ENCODE peak calls at places on chromosomes 11 and 22, in seven cellular contexts. G is GM20000; V is lung; C is germinal center; E is pancreas; B is activated CD4-positive, CD25-positive, alpha-beta regulatory T cell treated with anti-CD3 and anti-CD28 coated beads, Interleukin-2, amount 50 U/mL, for 16 hours; T is colonic mucosa. Z is an unnamed sample.
A peak's percentile ranks its signal among the peaks of the same experiment; 100 is the strongest.

GRCh38 chr22:36922097-36922608 is 8.7 kb downstream of the CSF2RB start:
- DNase-seq in B (no peak), V (no peak), E (no peak), T (no peak), G (no peak), C (no peak), Z (peak; percentile 36)

GRCh38 chr11:73252577-73253191 is 19.5 kb upstream of the P2RY6 start:
- DNase-seq in B (no peak), C (no peak), G (no peak), V (no peak), T (no peak), E (no peak), Z (no peak)

GRCh38 chr11:39741066-39741465 is 1718.4 kb downstream of the LRRC4C start:
- DNase-seq in E (no peak), V (no peak), G (no peak), C (no peak), T (no peak), B (no peak), Z (no peak)

GRCh38 chr11:27108809-27109208 is 68.2 kb downstream of the BBOX1 start:
- DNase-seq in E (no peak), C (no peak), G (no peak), V (no peak), B (no peak), T (no peak), Z (no peak)

GRCh38 chr11:1946812-1947480 is at the start of gene MRPL23:
- DNase-seq in E (no peak), T (no peak), V (no peak), B (no peak), G (no peak), C (no peak), Z (no peak)

GRCh38 chr11:44766972-44767278 is 40.2 kb downstream of the TSPAN18 start:
- DNase-seq in V (no peak), B (no peak), C (no peak), G (no peak), E (no peak), T (no peak), Z (peak; percentile 60)

GRCh38 chr11:60059052-60059451 is 2.6 kb downstream of the MS4A3 start:
- DNase-seq in E (no peak), G (no peak), V (no peak), T (no peak), B (no peak), C (no peak), Z (no peak)

GRCh38 chr11:24567380-24567779 is 70.5 kb downstream of the LUZP2 start:
- DNase-seq in T (no peak), B (no peak), G (no peak), V (no peak), E (no peak), C (no peak), Z (no peak)

GRCh38 chr11:88439356-88439755 is 101.8 kb upstream of the CTSC start:
- DNase-seq in V (no peak), C (no peak), G (no peak), B (no peak), T (no peak), E (no peak), Z (no peak)

GRCh38 chr11:80958414-80958813 is 1517.6 kb upstream of the TENM4 start:
- DNase-seq in E (no peak), C (no peak), B (no peak), T (no peak), V (no peak), G (no peak), Z (no peak)

GRCh38 chr11:67105964-67106363 is 13.1 kb upstream of the KDM2A start:
- DNase-seq in T (no peak), V (no peak), E (no peak), C (no peak), G (no peak), B (no peak), Z (no peak)

GRCh38 chr11:10673476-10674062 is 20.0 kb downstream of the IRAG1 start:
- DNase-seq in V (no peak), C (no peak), T (no peak), E (no peak), G (no peak), B (no peak), Z (no peak)

GRCh38 chr11:72015511-72016061 is 16.9 kb downstream of the IL18BP start:
- DNase-seq in T (no peak), G (no peak), V (no peak), E (no peak), B (no peak), C (no peak), Z (no peak)

GRCh38 chr11:134612416-134613030 is 200.5 kb upstream of the B3GAT1 start:
- DNase-seq in B (no peak), T (no peak), G (no peak), E (no peak), C (no peak), V (no peak), Z (peak; percentile 28)

GRCh38 chr22:30875481-30876215 is 92.9 kb downstream of the MORC2 start:
- DNase-seq in E (no peak), V (no peak), B (no peak), G (no peak), C (no peak), T (no peak), Z (no peak)

GRCh38 chr11:106998126-106998525 is 20.1 kb downstream of the GUCY1A2 start:
- DNase-seq in V (no peak), C (no peak), T (no peak), E (no peak), B (no peak), G (no peak), Z (no peak)

GRCh38 chr11:82701847-82702520 is 31.7 kb downstream of the FAM181B start:
- DNase-seq in T (peak; percentile 22), E (no peak), C (peak; percentile 25), G (peak; percentile 44), B (no peak), V (no peak), Z (no peak)

GRCh38 chr22:49765951-49766350 is 61.7 kb downstream of the BRD1 start:
- DNase-seq in C (no peak), G (no peak), B (no peak), E (no peak), T (no peak), V (no peak), Z (no peak)

GRCh38 chr11:117535870-117536411 is 208.3 kb downstream of the CEP164 start:
- DNase-seq in T (no peak), G (no peak), E (no peak), V (no peak), B (no peak), C (no peak), Z (no peak)

GRCh38 chr22:41947181-41948080 is 479 bp upstream of the CENPM start:
- DNase-seq in E (no peak), B (no peak), G (no peak), T (no peak), V (no peak), C (no peak), Z (no peak)

GRCh38 chr22:37581534-37581933 is 1.6 kb upstream of the LGALS2 start:
- DNase-seq in C (no peak), T (peak; percentile 81), B (no peak), E (peak; percentile 89), V (peak; percentile 62), G (no peak), Z (no peak)

GRCh38 chr11:65160643-65161042 is 9.4 kb upstream of the SPDYC start:
- DNase-seq in G (no peak), B (no peak), V (no peak), T (no peak), C (no peak), E (no peak), Z (no peak)

GRCh38 chr11:73263640-73264039 is 8.5 kb upstream of the P2RY6 start:
- DNase-seq in E (no peak), B (no peak), V (no peak), C (no peak), G (no peak), T (no peak), Z (peak; percentile 5)

GRCh38 chr11:115759622-115760527 is 255.7 kb upstream of the CADM1 start:
- DNase-seq in C (no peak), T (no peak), B (no peak), V (no peak), E (no peak), G (no peak), Z (no peak)

GRCh38 chr11:95512177-95512576 is 277.4 kb downstream of the FAM76B start:
- DNase-seq in C (no peak), G (no peak), E (no peak), T (peak; percentile 25), B (no peak), V (peak; percentile 32), Z (peak; percentile 75)

GRCh38 chr11:13216019-13217006 is 61.3 kb upstream of the BMAL1 start:
- DNase-seq in G (no peak), B (no peak), V (no peak), C (no peak), T (no peak), E (no peak), Z (no peak)

GRCh38 chr11:69381681-69382130 is 87.8 kb downstream of the MYEOV start:
- DNase-seq in E (no peak), V (no peak), C (no peak), B (no peak), T (no peak), G (no peak), Z (no peak)

GRCh38 chr11:86696004-86696403 is 23.6 kb upstream of the ME3 start:
- DNase-seq in G (no peak), C (no peak), V (no peak), B (no peak), T (no peak), E (no peak), Z (no peak)

GRCh38 chr11:74086242-74086884 is 77.5 kb upstream of the UCP3 start:
- DNase-seq in E (no peak), C (no peak), B (no peak), V (no peak), T (no peak), G (no peak), Z (no peak)

GRCh38 chr22:20550851-20551744 is 43.7 kb downstream of the MED15 start:
- DNase-seq in E (no peak), C (peak; percentile 53), B (no peak), G (peak; percentile 32), V (no peak), T (no peak), Z (peak; percentile 74)

GRCh38 chr11:57310091-57310490 is 14.7 kb downstream of the TNKS1BP1 start:
- DNase-seq in C (no peak), E (no peak), V (no peak), T (no peak), B (no peak), G (no peak), Z (no peak)

GRCh38 chr11:109112748-109113378 is 309.1 kb upstream of the C11orf87 start:
- DNase-seq in C (no peak), T (no peak), V (no peak), G (no peak), B (no peak), E (no peak), Z (no peak)

Z was measured in right atrium auricular region.